ENCODE peak calls at places on chromosomes 4 and X, in four cellular contexts. D is NCI-H748 treated with DMSO at 0.1 percent for 48 hours, T is amygdala, F is Caki2. C is an unnamed sample.

GRCh38 chr4:70943115-70943514 is 40.9 kb downstream of the MOB1B start:
- DNase-seq in D (no peak), T (no peak), F (no peak), C (no peak)

GRCh38 chr4:99144070-99144469 is at the start of gene ADH4:
- DNase-seq in D (no peak), T (no peak), F (no peak), C (no peak)

GRCh38 chr4:127479031-127479622 is 153.6 kb upstream of the INTU start:
- DNase-seq in D (no peak), T (no peak), F (peak; percentile 1), C (no peak)

GRCh38 chrX:109886122-109886761 is 116.7 kb upstream of the TMEM164 start:
- DNase-seq in D (peak; percentile 12), T (peak; percentile 27), F (peak; percentile 18), C (no peak)

GRCh38 chr4:33052241-33052640 is 2332.1 kb downstream of the PCDH7 start:
- DNase-seq in D (no peak), T (no peak), F (no peak), C (no peak)

GRCh38 chrX:39688576-39689373 is 409.0 kb downstream of the BCOR start:
- DNase-seq in D (peak; percentile 20), T (peak; percentile 57), F (peak; percentile 71), C (no peak)

GRCh38 chrX:9825966-9826365 is 39.7 kb downstream of the SHROOM2 start:
- DNase-seq in D (no peak), T (no peak), F (no peak), C (no peak)

GRCh38 chrX:119427024-119427794 is 28.1 kb downstream of the SLC25A43 start:
- DNase-seq in D (no peak), T (peak; percentile 54), F (peak; percentile 11), C (no peak)

GRCh38 chr4:119040711-119041185 is 94.9 kb upstream of the MYOZ2 start:
- DNase-seq in D (no peak), T (no peak), F (no peak), C (no peak)

GRCh38 chr4:48258845-48259397 is 10.7 kb downstream of the TEC start:
- DNase-seq in D (no peak), T (no peak), F (no peak), C (no peak)

GRCh38 chr4:84238247-84239090 is 260.6 kb downstream of the NKX6-1 start:
- DNase-seq in D (no peak), T (no peak), F (no peak), C (no peak)

GRCh38 chr4:101621120-101621519 is 169.4 kb upstream of the BANK1 start:
- DNase-seq in D (no peak), T (no peak), F (peak; percentile 34), C (no peak)

GRCh38 chrX:18549643-18550042 is 122.3 kb downstream of the RS1 start:
- DNase-seq in D (no peak), T (no peak), F (no peak), C (no peak)

GRCh38 chr4:4387531-4388311 is 819 bp downstream of the NSG1 start:
- DNase-seq in D (no peak), T (no peak), F (no peak), C (no peak)